ENCODE peak calls at places on chromosome X, in five cellular contexts. One of them, this sample, is unnamed. For H3K4me1, the result is how much of the 10 kb centered on the place peaks cover.

GRCh38 chrX:8921615-8922014 is 112.3 kb downstream of the FAM9B start:
- DNase-seq in lung: no peak
- DNase-seq in CD8-positive, alpha-beta memory T cell: no peak
- DNase-seq in mammary epithelial cell: no peak
- DNase-seq in ovary: no peak
- DNase-seq in this sample: no peak

GRCh38 chrX:43224496-43224895 is 431.6 kb upstream of the MAOA start:
- DNase-seq in lung: no peak
- DNase-seq in CD8-positive, alpha-beta memory T cell: no peak
- DNase-seq in mammary epithelial cell: peak
- DNase-seq in ovary: no peak
- DNase-seq in this sample: no peak

GRCh38 chrX:39772057-39772832 is 325.5 kb downstream of the BCOR start:
- DNase-seq in lung: no peak
- DNase-seq in CD8-positive, alpha-beta memory T cell: no peak
- DNase-seq in mammary epithelial cell: no peak
- DNase-seq in ovary: peak
- DNase-seq in this sample: peak

GRCh38 chrX:114152130-114152529 is 431.8 kb upstream of the HTR2C start:
- DNase-seq in lung: no peak
- DNase-seq in CD8-positive, alpha-beta memory T cell: no peak
- DNase-seq in mammary epithelial cell: peak
- DNase-seq in ovary: no peak
- DNase-seq in this sample: no peak

GRCh38 chrX:13091111-13091765 is 46.8 kb upstream of the FAM9C start:
- DNase-seq in lung: no peak
- DNase-seq in CD8-positive, alpha-beta memory T cell: no peak
- DNase-seq in mammary epithelial cell: no peak
- DNase-seq in ovary: no peak
- DNase-seq in this sample: no peak

GRCh38 chrX:40168183-40169015 is 70.6 kb upstream of the BCOR start:
- DNase-seq in lung: no peak
- DNase-seq in CD8-positive, alpha-beta memory T cell: no peak
- DNase-seq in mammary epithelial cell: no peak
- DNase-seq in ovary: no peak
- DNase-seq in this sample: peak

GRCh38 chrX:40806511-40807220 is 71.3 kb upstream of the MED14 start:
- DNase-seq in lung: no peak
- DNase-seq in CD8-positive, alpha-beta memory T cell: no peak
- DNase-seq in mammary epithelial cell: peak
- DNase-seq in ovary: no peak
- DNase-seq in this sample: no peak

GRCh38 chrX:150873616-150874015 is 24.9 kb downstream of the CD99L2 start:
- DNase-seq in lung: no peak
- DNase-seq in CD8-positive, alpha-beta memory T cell: no peak
- DNase-seq in mammary epithelial cell: peak
- DNase-seq in ovary: no peak
- DNase-seq in this sample: no peak

GRCh38 chrX:45385767-45386166 is 185.1 kb upstream of the DIPK2B start:
- DNase-seq in lung: no peak
- DNase-seq in CD8-positive, alpha-beta memory T cell: no peak
- DNase-seq in mammary epithelial cell: no peak
- DNase-seq in ovary: no peak
- DNase-seq in this sample: no peak

GRCh38 chrX:133258481-133258880 is 40.3 kb upstream of the TFDP3 start:
- DNase-seq in lung: no peak
- DNase-seq in CD8-positive, alpha-beta memory T cell: no peak
- DNase-seq in mammary epithelial cell: peak
- DNase-seq in ovary: no peak
- DNase-seq in this sample: no peak

GRCh38 chrX:39012561-39013209 is 211.4 kb downstream of the MID1IP1 start:
- DNase-seq in lung: no peak
- DNase-seq in CD8-positive, alpha-beta memory T cell: no peak
- DNase-seq in mammary epithelial cell: no peak
- DNase-seq in ovary: no peak
- DNase-seq in this sample: no peak

GRCh38 chrX:108216405-108216804 is 124.8 kb downstream of the ATG4A start:
- DNase-seq in lung: no peak
- DNase-seq in CD8-positive, alpha-beta memory T cell: no peak
- DNase-seq in mammary epithelial cell: peak
- DNase-seq in ovary: no peak
- DNase-seq in this sample: no peak

GRCh38 chrX:14496674-14497073 is 32.7 kb upstream of the GLRA2 start:
- DNase-seq in lung: no peak
- DNase-seq in CD8-positive, alpha-beta memory T cell: no peak
- DNase-seq in mammary epithelial cell: no peak
- DNase-seq in ovary: no peak
- DNase-seq in this sample: no peak

GRCh38 chrX:74534569-74535038 is 79.8 kb downstream of the RLIM start:
- DNase-seq in lung: no peak
- DNase-seq in CD8-positive, alpha-beta memory T cell: no peak
- DNase-seq in mammary epithelial cell: peak
- DNase-seq in ovary: no peak
- DNase-seq in this sample: no peak

GRCh38 chrX:11619426-11619825 is 46.3 kb downstream of the ARHGAP6 start:
- DNase-seq in lung: no peak
- DNase-seq in CD8-positive, alpha-beta memory T cell: no peak
- DNase-seq in mammary epithelial cell: peak
- DNase-seq in ovary: no peak
- DNase-seq in this sample: no peak

GRCh38 chrX:21770631-21771321 is 12.9 kb upstream of the SMPX start:
- DNase-seq in lung: no peak
- DNase-seq in CD8-positive, alpha-beta memory T cell: no peak
- DNase-seq in mammary epithelial cell: no peak
- DNase-seq in ovary: no peak
- DNase-seq in this sample: no peak

GRCh38 chrX:42102586-42103282 is 179.4 kb upstream of the CASK start:
- DNase-seq in lung: no peak
- DNase-seq in CD8-positive, alpha-beta memory T cell: no peak
- DNase-seq in mammary epithelial cell: no peak
- DNase-seq in ovary: no peak
- DNase-seq in this sample: no peak

GRCh38 chrX:98057176-98057575 is 1173.5 kb downstream of the RPA4 start:
- DNase-seq in lung: no peak
- DNase-seq in CD8-positive, alpha-beta memory T cell: no peak
- DNase-seq in mammary epithelial cell: no peak
- DNase-seq in ovary: no peak
- DNase-seq in this sample: no peak

GRCh38 chrX:72620550-72621145 is 48.0 kb upstream of the HDAC8 start:
- DNase-seq in lung: no peak
- DNase-seq in CD8-positive, alpha-beta memory T cell: no peak
- DNase-seq in mammary epithelial cell: peak
- DNase-seq in ovary: peak
- DNase-seq in this sample: peak

GRCh38 chrX:24282381-24283121 is 31.3 kb downstream of the SUPT20HL2 start:
- DNase-seq in lung: no peak
- DNase-seq in CD8-positive, alpha-beta memory T cell: no peak
- DNase-seq in mammary epithelial cell: no peak
- DNase-seq in ovary: peak
- DNase-seq in this sample: no peak

GRCh38 chrX:45889471-45889870 is 655.8 kb downstream of the ZNF674 start:
- DNase-seq in lung: no peak
- DNase-seq in CD8-positive, alpha-beta memory T cell: no peak
- DNase-seq in mammary epithelial cell: peak
- DNase-seq in ovary: no peak
- DNase-seq in this sample: no peak

GRCh38 chrX:7711167-7711566 is 131.8 kb upstream of the VCX start:
- DNase-seq in lung: no peak
- DNase-seq in CD8-positive, alpha-beta memory T cell: no peak
- DNase-seq in mammary epithelial cell: peak
- DNase-seq in ovary: no peak
- DNase-seq in this sample: no peak

GRCh38 chrX:131441033-131441432 is 102.8 kb upstream of the OR13H1 start:
- DNase-seq in lung: no peak
- DNase-seq in CD8-positive, alpha-beta memory T cell: no peak
- DNase-seq in mammary epithelial cell: no peak
- DNase-seq in ovary: no peak
- DNase-seq in this sample: no peak

GRCh38 chrX:22634751-22635150 is 362.0 kb downstream of the CBLL2 start:
- DNase-seq in lung: no peak
- DNase-seq in CD8-positive, alpha-beta memory T cell: no peak
- DNase-seq in mammary epithelial cell: no peak
- DNase-seq in ovary: no peak
- DNase-seq in this sample: no peak

GRCh38 chrX:140766024-140766611 is 56.6 kb downstream of the LINC00632 start:
- DNase-seq in lung: peak
- DNase-seq in CD8-positive, alpha-beta memory T cell: peak
- DNase-seq in mammary epithelial cell: peak
- DNase-seq in ovary: peak
- DNase-seq in this sample: peak

GRCh38 chrX:97628807-97629596 is 745.3 kb downstream of the RPA4 start:
- DNase-seq in lung: no peak
- DNase-seq in CD8-positive, alpha-beta memory T cell: no peak
- DNase-seq in mammary epithelial cell: no peak
- DNase-seq in ovary: no peak
- DNase-seq in this sample: no peak

GRCh38 chrX:9352683-9353430 is 112.0 kb upstream of the TBL1X start:
- DNase-seq in lung: peak
- DNase-seq in CD8-positive, alpha-beta memory T cell: no peak
- DNase-seq in mammary epithelial cell: no peak
- DNase-seq in ovary: peak
- DNase-seq in this sample: no peak

DNA sequence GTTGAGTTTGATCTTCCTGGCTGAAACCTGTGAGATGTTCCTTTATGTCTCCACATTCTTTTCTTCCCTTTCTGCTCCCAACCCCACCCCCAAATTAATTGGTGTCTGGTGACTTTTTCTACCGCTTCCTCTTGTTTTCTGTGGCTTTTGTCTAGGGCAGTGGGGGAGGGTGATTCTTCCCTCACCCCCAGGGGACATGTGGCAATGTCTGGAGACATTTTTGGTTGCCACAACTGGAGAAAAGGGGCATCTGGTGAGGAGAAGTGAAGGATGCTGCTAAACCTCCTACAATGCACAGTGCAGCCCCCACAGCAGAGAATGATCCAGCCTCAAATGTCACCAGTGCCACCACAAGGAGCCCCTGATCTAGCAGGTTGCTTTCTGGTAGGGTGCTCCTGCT is 152.9 kb downstream of the NHS start:
- DNase-seq in lung: no peak
- DNase-seq in CD8-positive, alpha-beta memory T cell: no peak
- DNase-seq in mammary epithelial cell: no peak
- DNase-seq in ovary: no peak
- DNase-seq in this sample: no peak
- H3K4me1 ChIP-seq in lung: under half
- H3K4me1 ChIP-seq in CD8-positive, alpha-beta memory T cell: under half
- H3K4me1 ChIP-seq in mammary epithelial cell: under half
- H3K4me1 ChIP-seq in ovary: under half
- H3K4me1 ChIP-seq in this sample: under half

DNA sequence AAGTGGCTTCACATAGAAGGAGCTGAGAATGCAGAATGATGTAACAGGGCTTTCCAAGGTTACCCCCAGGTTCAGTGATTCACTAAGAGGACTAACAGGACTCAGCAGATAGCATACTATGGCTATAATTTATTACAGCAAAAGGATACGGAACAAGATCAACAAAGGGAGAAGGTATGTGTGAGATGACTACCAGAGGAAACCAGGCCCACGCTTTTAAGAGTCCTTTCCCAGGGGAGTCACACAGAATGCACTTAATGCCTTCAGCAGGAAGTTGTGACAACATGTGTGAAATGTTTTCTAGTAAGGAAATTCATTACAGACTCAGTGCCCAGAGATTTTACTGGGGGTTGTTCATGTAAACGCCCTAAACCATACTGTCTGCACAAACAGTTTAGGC is 373.6 kb upstream of the MAGEB2 start:
- DNase-seq in lung: no peak
- DNase-seq in CD8-positive, alpha-beta memory T cell: no peak
- DNase-seq in mammary epithelial cell: no peak
- DNase-seq in ovary: no peak
- DNase-seq in this sample: no peak
- H3K27ac ChIP-seq in lung: no peak
- H3K27ac ChIP-seq in CD8-positive, alpha-beta memory T cell: no peak
- H3K27ac ChIP-seq in mammary epithelial cell: no peak
- H3K27ac ChIP-seq in ovary: no peak
- H3K27ac ChIP-seq in this sample: no peak

GRCh38 chrX:2707334-2707760 is 16.3 kb downstream of the CD99 start:
- DNase-seq in lung: peak
- DNase-seq in CD8-positive, alpha-beta memory T cell: peak
- DNase-seq in mammary epithelial cell: peak
- DNase-seq in ovary: no peak
- DNase-seq in this sample: peak

GRCh38 chrX:2710496-2710895 is 19.4 kb downstream of the CD99 start:
- DNase-seq in lung: no peak
- DNase-seq in CD8-positive, alpha-beta memory T cell: no peak
- DNase-seq in mammary epithelial cell: peak
- DNase-seq in ovary: no peak
- DNase-seq in this sample: no peak

GRCh38 chrX:2708016-2708415 is 16.9 kb downstream of the CD99 start:
- DNase-seq in lung: no peak
- DNase-seq in CD8-positive, alpha-beta memory T cell: no peak
- DNase-seq in mammary epithelial cell: peak
- DNase-seq in ovary: no peak
- DNase-seq in this sample: no peak

GRCh38 chrX:2710041-2710471 is 19.0 kb downstream of the CD99 start:
- DNase-seq in lung: no peak
- DNase-seq in CD8-positive, alpha-beta memory T cell: no peak
- DNase-seq in mammary epithelial cell: peak
- DNase-seq in ovary: no peak
- DNase-seq in this sample: peak

DNA sequence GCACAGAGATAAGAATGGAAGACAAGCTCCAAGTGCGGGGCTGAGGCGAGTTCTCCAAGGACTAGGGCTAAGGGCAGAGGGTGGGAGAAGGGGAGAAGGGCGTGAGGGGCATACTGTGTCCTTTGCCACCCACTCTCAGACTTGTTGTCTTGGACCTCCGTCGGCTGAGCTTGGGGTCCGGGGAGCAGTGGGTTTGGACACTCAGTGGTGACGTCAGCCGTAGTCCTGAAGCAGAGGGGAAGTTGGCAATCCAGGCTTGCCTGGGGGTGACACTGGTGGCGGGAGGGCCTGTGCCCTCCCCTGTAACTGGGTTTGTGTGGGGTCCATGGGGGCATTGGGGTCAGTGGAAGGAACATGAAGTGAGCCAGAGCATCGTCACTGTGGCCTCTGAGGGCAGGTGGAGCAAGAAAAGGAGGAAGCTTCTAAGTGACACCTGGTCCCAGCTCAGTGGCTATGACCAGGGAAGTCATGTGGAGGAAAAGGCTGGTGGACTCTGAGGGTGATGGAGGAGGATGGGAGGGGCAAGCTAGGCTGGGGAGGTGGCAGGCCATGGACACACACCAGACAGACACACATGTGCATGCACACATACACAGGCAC is 17.6 kb downstream of the CD99 start:
- DNase-seq in lung: no peak
- DNase-seq in CD8-positive, alpha-beta memory T cell: no peak
- DNase-seq in mammary epithelial cell: no peak
- DNase-seq in ovary: no peak
- DNase-seq in this sample: no peak
- H3K4me1 ChIP-seq in lung: under half
- H3K4me1 ChIP-seq in CD8-positive, alpha-beta memory T cell: half or more
- H3K4me1 ChIP-seq in mammary epithelial cell: under half
- H3K4me1 ChIP-seq in ovary: under half
- H3K4me1 ChIP-seq in this sample: under half

DNA sequence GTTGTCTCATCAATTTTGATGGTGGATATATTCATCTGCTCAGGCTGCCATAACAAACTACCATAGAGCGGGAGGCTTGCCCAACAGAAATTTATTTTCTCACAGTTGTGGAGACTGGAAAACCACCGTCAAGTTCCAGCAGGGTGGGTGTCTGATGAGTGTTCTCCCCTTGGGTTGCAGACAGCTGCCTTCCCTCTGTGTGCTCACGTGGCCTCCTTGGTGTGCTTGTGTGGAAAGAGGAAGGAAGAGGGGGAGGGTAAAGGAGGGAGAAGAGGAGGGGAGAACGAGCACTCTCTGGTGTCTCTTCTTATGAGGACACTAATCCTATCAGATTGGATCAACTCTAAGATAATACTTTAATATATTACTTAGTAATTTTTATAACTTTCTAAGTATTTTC is 123.8 kb upstream of the TEX13D start:
- DNase-seq in lung: no peak
- DNase-seq in CD8-positive, alpha-beta memory T cell: no peak
- DNase-seq in mammary epithelial cell: no peak
- DNase-seq in ovary: no peak
- DNase-seq in this sample: no peak
- H3K27ac ChIP-seq in lung: no peak
- H3K27ac ChIP-seq in CD8-positive, alpha-beta memory T cell: no peak
- H3K27ac ChIP-seq in mammary epithelial cell: no peak
- H3K27ac ChIP-seq in ovary: no peak
- H3K27ac ChIP-seq in this sample: no peak

This sample was measured in right cardiac atrium.